ENCODE peak calls at places on chromosomes 7 and 10, in eight cellular contexts. K is cardiac fibroblast, S is mammary epithelial cell, W is HFF-Myc, I is HCT116, E is epithelial cell of esophagus, R is fibroblast of mammary gland, Z is epithelial cell of proximal tubule. P is an unnamed sample.

GRCh38 chr7:115754226-115754625 is 276.3 kb downstream of the TFEC start:
- DNase-seq in E (no peak), R (no peak), Z (no peak), K (no peak), I (no peak), S (no peak), W (no peak), P (no peak)

GRCh38 chr10:60380781-60381180 is 8.9 kb downstream of the ANK3 start:
- DNase-seq in I (no peak), R (no peak), Z (no peak), E (no peak), K (no peak), W (no peak), S (no peak), P (no peak)

GRCh38 chr10:37638569-37638968 is 218.8 kb downstream of the ZNF248 start:
- DNase-seq in K (no peak), W (no peak), R (no peak), E (no peak), S (no peak), I (no peak), Z (no peak), P (no peak)

GRCh38 chr10:86724445-86724844 is 32.0 kb upstream of the BMPR1A start:
- DNase-seq in E (no peak), R (no peak), Z (no peak), S (no peak), I (no peak), W (no peak), K (no peak), P (no peak)

GRCh38 chr7:10128748-10129147 is 844.9 kb upstream of the PHF14 start:
- DNase-seq in W (no peak), K (no peak), I (no peak), S (no peak), R (no peak), E (no peak), Z (no peak), P (no peak)

GRCh38 chr10:49508249-49508648 is 30.7 kb downstream of the ERCC6 start:
- DNase-seq in R (no peak), E (no peak), S (no peak), W (no peak), Z (no peak), K (no peak), I (no peak), P (no peak)

GRCh38 chr10:75408512-75408881 is 6.9 kb upstream of the ZNF503 start:
- DNase-seq in E (no peak), I (no peak), Z (no peak), S (no peak), W (no peak), R (no peak), K (no peak), P (no peak)

GRCh38 chr7:52719677-52720076 is 315.8 kb upstream of the POM121L12 start:
- DNase-seq in S (no peak), K (no peak), W (no peak), I (no peak), E (no peak), Z (no peak), R (no peak), P (no peak)

GRCh38 chr10:650691-651615 is 38.5 kb downstream of the DIP2C start:
- DNase-seq in W (no peak), K (no peak), Z (no peak), R (no peak), I (no peak), S (no peak), E (no peak), P (no peak)

DNA sequence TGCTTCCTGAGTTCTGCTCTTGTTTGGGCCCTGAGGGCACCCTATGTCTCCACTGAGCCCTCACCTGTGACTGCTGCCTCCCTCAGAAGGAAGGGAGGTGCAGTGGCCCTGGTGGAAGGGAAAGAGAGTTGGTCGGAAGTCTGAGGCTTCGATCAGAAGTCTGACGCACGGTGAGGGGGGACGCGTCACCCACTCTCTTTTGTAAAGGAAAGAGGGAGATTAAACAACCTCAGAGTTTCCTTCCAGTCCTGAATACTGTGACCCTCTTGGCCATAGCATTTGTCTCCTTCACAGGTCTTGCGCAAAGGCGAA is 31.4 kb upstream of the TRIM8 start:
- DNase-seq in E (no peak), R (no peak), K (no peak), Z (no peak), I (no peak), S (no peak), W (no peak), P (no peak)
- TF ChIP-seq CTCF in E (no peak), R (no peak), K (no peak), Z (no peak), I (no peak), S (no peak), W (no peak), P (no peak)

DNA sequence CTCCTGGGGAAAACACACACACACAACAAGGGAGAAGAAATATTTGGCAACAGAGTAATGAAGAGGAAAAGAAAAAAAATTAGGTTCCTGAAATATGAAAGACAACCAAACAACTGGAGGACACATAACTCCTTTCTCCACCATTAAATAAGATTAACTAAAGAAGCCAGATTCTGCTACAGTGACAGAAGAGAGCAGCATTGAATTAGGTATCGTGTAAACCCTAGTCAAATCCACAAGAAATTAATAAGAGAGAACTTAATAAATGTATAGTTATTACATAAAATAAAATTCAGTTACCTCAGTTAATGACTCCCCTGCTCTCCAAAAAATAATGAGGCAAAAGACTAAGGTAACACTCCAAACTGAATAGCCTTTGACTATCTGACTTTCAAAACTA is 306.7 kb downstream of the CRPPA start:
- DNase-seq in Z (no peak), K (peak), W (peak), I (peak), S (peak), R (peak), E (peak), P (no peak)
- TF ChIP-seq CTCF in Z (peak), K (peak), W (peak), I (peak), S (peak), R (peak), E (peak), P (no peak)

GRCh38 chr7:20198295-20198694 is 18.9 kb downstream of the MACC1 start:
- DNase-seq in S (no peak), I (no peak), K (no peak), E (no peak), W (no peak), Z (no peak), R (no peak), P (no peak)

GRCh38 chr7:20200361-20200760 is 16.8 kb downstream of the MACC1 start:
- DNase-seq in I (no peak), E (peak), W (no peak), Z (peak), S (no peak), R (no peak), K (no peak), P (no peak)

GRCh38 chr7:20199015-20199737 is 18.0 kb downstream of the MACC1 start:
- DNase-seq in Z (peak), E (peak), W (no peak), K (peak), R (peak), S (peak), I (peak), P (peak)

GRCh38 chr7:20197125-20197524 is 20.1 kb downstream of the MACC1 start:
- DNase-seq in K (no peak), I (no peak), W (no peak), E (no peak), Z (no peak), S (no peak), R (no peak), P (no peak)

GRCh38 chr7:20197837-20198236 is 19.3 kb downstream of the MACC1 start:
- DNase-seq in S (no peak), R (no peak), E (no peak), I (peak), Z (no peak), W (no peak), K (no peak), P (no peak)
- TF ChIP-seq CTCF in S (peak), R (peak), E (peak), I (peak), Z (peak), W (peak), K (peak), P (peak)

DNA sequence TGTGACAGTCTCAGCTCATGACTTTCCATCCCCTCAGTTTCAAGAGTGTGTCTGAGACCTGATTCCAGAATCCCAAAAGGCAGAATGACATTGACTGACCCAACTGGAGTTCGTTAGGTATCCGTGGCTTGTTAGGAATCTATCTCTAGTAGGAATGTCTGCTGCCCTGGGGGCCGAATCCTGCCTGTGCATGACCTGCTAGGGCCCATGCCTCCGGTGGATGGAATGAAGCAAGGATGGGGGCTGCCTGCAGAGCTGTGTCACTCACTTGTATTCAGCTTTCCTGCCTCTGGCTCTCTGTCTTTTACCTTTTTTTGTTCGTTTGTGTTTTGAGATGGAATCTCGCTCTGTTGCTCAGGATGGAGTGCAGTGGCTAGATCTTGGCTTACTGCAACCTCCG is 129.5 kb downstream of the SDK1 start:
- DNase-seq in Z (no peak), E (peak), S (no peak), R (no peak), I (no peak), K (no peak), W (no peak), P (no peak)
- TF ChIP-seq CTCF in Z (no peak), E (no peak), S (no peak), R (no peak), I (no peak), K (no peak), W (no peak), P (no peak)

GRCh38 chr7:105399043-105399725 is 10.5 kb upstream of the SRPK2 start:
- DNase-seq in R (peak), K (peak), Z (peak), W (peak), I (no peak), E (peak), S (no peak), P (no peak)
- TF ChIP-seq CTCF in R (peak), K (peak), Z (peak), W (peak), I (peak), E (peak), S (peak), P (no peak)

GRCh38 chr7:124152859-124153692 is 120.2 kb upstream of the TMEM229A start:
- DNase-seq in E (peak), S (peak), I (peak), R (peak), Z (peak), K (peak), W (no peak), P (no peak)

DNA sequence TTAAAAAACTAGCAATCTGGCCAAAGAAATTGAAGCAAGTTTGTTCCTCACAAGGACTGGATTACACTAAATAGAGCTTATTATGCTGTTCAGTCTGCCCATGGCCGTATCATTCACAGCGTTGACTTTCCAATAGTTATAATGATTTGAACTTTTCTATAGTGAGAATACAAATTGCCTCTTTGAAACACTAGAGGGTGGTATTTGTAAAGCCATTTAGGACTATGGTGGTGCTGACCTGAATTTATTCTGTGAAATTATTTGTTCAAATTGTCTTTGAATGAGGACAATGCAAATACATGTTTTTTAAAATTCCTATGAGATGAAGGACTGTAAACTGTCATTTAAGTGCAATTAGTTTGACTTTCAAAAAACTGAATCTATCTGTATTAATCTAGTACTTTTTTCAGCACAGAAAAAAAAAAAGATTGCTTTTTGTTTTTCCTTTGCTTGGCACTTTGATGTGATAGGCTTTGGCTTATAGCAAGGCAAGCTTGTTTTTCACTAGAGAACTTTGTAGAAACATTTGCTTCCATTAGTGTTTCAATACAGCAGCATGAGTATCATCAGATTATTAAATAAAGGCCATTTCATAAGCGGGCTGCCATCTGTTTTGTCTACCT is 122.6 kb upstream of the TMEM229A start:
- DNase-seq in E (peak), I (peak), Z (no peak), S (peak), W (no peak), R (peak), K (peak), P (no peak)
- TF ChIP-seq CTCF in E (peak), I (peak), Z (peak), S (peak), W (no peak), R (peak), K (peak), P (peak)

DNA sequence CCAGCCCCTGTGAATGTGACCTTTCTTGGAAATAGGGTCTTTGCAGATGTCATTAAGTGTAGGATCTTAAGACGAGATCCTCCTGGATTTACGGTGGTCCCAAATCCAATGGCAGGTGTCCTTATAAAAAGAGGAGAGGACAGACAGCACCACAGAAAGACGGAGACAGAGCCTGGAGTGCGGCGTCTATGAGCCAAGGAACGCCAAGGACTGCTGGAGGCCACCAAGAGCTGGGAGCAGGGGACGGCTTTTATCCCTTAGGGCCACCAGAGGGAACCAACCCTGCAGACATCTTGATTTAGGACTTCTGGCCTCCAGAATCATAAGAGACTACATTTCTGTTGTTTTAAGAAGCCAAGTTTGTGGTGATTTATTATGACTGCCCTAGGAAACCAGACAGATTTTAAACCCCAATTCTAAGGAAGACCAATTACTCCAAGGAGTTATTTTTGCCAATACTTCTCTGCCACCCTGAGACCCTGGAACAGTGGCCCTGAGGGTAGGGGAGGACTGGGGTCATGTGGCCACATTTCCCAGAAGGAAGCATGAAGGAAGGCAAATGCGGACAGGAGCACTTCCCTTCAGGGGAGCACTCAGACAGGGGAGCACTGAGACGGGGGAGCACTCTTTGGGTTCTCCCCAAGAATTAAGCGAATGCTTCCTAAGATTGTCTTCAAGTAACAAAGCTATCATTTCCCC is 67.6 kb downstream of the CHST15 start:
- DNase-seq in R (peak), W (no peak), I (peak), S (no peak), Z (no peak), K (peak), E (no peak), P (no peak)
- TF ChIP-seq CTCF in R (peak), W (peak), I (peak), S (no peak), Z (peak), K (no peak), E (no peak), P (peak)

P was measured in GM12864.